ENCODE peak calls at places on chromosomes 5 and 9, in five cellular contexts. One of them, this sample, is unnamed.
A peak's percentile ranks its signal among the peaks of the same experiment; 100 is the strongest.

GRCh38 chr5:72465601-72466563 is 41.3 kb downstream of the ZNF366 start:
- DNase-seq in mesenchymal stem cell: peak; percentile 53
- DNase-seq in neuronal stem cell: no peak
- DNase-seq in mesendoderm: no peak
- DNase-seq in IMR-90: peak; percentile 75
- DNase-seq in this sample: no peak

GRCh38 chr5:172110921-172111873 is 76.8 kb downstream of the STK10 start:
- DNase-seq in mesenchymal stem cell: peak; percentile 83
- DNase-seq in mesendoderm: no peak
- DNase-seq in neuronal stem cell: no peak
- DNase-seq in IMR-90: peak; percentile 56
- DNase-seq in this sample: peak; percentile 46

GRCh38 chr5:157167219-157167621 is 1.2 kb upstream of the GARIN3 start:
- DNase-seq in IMR-90: peak; percentile 63
- DNase-seq in neuronal stem cell: no peak
- DNase-seq in mesenchymal stem cell: peak; percentile 66
- DNase-seq in mesendoderm: peak; percentile 47
- DNase-seq in this sample: no peak

GRCh38 chr5:139856694-139857093 is 61.1 kb downstream of the PSD2 start:
- DNase-seq in neuronal stem cell: no peak
- DNase-seq in mesendoderm: no peak
- DNase-seq in IMR-90: no peak
- DNase-seq in mesenchymal stem cell: no peak
- DNase-seq in this sample: no peak

GRCh38 chr5:79193643-79194042 is 42.3 kb upstream of the JMY start:
- DNase-seq in neuronal stem cell: no peak
- DNase-seq in IMR-90: peak; percentile 16
- DNase-seq in mesendoderm: no peak
- DNase-seq in mesenchymal stem cell: no peak
- DNase-seq in this sample: peak; percentile 89

GRCh38 chr9:68705636-68706578 is 867 bp downstream of the PIP5K1B start:
- DNase-seq in mesendoderm: peak; percentile 52
- DNase-seq in IMR-90: no peak
- DNase-seq in neuronal stem cell: no peak
- DNase-seq in mesenchymal stem cell: peak; percentile 33
- DNase-seq in this sample: no peak

GRCh38 chr9:87606921-87607521 is 109.4 kb downstream of the DAPK1 start:
- DNase-seq in mesenchymal stem cell: peak; percentile 69
- DNase-seq in neuronal stem cell: no peak
- DNase-seq in mesendoderm: no peak
- DNase-seq in IMR-90: peak; percentile 59
- DNase-seq in this sample: peak; percentile 93

GRCh38 chr5:21919417-21920022 is 933.6 kb downstream of the CDH12 start:
- DNase-seq in mesenchymal stem cell: peak; percentile 41
- DNase-seq in IMR-90: peak; percentile 45
- DNase-seq in neuronal stem cell: peak; percentile 20
- DNase-seq in mesendoderm: peak; percentile 61
- DNase-seq in this sample: peak; percentile 51

GRCh38 chr5:16679863-16680262 is 63.1 kb upstream of the RETREG1 start:
- DNase-seq in mesenchymal stem cell: no peak
- DNase-seq in mesendoderm: peak; percentile 57
- DNase-seq in neuronal stem cell: no peak
- DNase-seq in IMR-90: no peak
- DNase-seq in this sample: no peak

GRCh38 chr5:170849374-170849773 is 12.4 kb upstream of the RANBP17 start:
- DNase-seq in IMR-90: no peak
- DNase-seq in neuronal stem cell: no peak
- DNase-seq in mesenchymal stem cell: no peak
- DNase-seq in mesendoderm: peak; percentile 23
- DNase-seq in this sample: no peak

GRCh38 chr9:72977670-72978069 is 24.8 kb upstream of the ALDH1A1 start:
- DNase-seq in neuronal stem cell: no peak
- DNase-seq in mesendoderm: no peak
- DNase-seq in mesenchymal stem cell: no peak
- DNase-seq in IMR-90: no peak
- DNase-seq in this sample: no peak

GRCh38 chr5:68749648-68750047 is 344.2 kb upstream of the SLC30A5 start:
- DNase-seq in mesendoderm: no peak
- DNase-seq in mesenchymal stem cell: no peak
- DNase-seq in neuronal stem cell: no peak
- DNase-seq in IMR-90: no peak
- DNase-seq in this sample: peak; percentile 28

GRCh38 chr5:36928947-36929346 is 52.4 kb downstream of the NIPBL start:
- DNase-seq in mesenchymal stem cell: peak; percentile 32
- DNase-seq in mesendoderm: no peak
- DNase-seq in IMR-90: peak; percentile 86
- DNase-seq in neuronal stem cell: no peak
- DNase-seq in this sample: no peak

GRCh38 chr9:77011973-77012817 is 7.3 kb upstream of the FOXB2 start:
- DNase-seq in neuronal stem cell: peak; percentile 83
- DNase-seq in IMR-90: peak; percentile 29
- DNase-seq in mesenchymal stem cell: peak; percentile 37
- DNase-seq in mesendoderm: peak; percentile 90
- DNase-seq in this sample: peak; percentile 53

GRCh38 chr5:169716287-169716686 is 79.2 kb downstream of the DOCK2 start:
- DNase-seq in neuronal stem cell: no peak
- DNase-seq in mesenchymal stem cell: peak; percentile 44
- DNase-seq in mesendoderm: peak; percentile 22
- DNase-seq in IMR-90: peak; percentile 74
- DNase-seq in this sample: peak; percentile 89

GRCh38 chr5:24135536-24135935 is 509.2 kb downstream of the CDH10 start:
- DNase-seq in neuronal stem cell: no peak
- DNase-seq in IMR-90: no peak
- DNase-seq in mesenchymal stem cell: no peak
- DNase-seq in mesendoderm: peak; percentile 43
- DNase-seq in this sample: peak; percentile 37

GRCh38 chr9:119441338-119441737 is 72.1 kb upstream of the BRINP1 start:
- DNase-seq in neuronal stem cell: no peak
- DNase-seq in mesenchymal stem cell: no peak
- DNase-seq in IMR-90: no peak
- DNase-seq in mesendoderm: no peak
- DNase-seq in this sample: no peak

GRCh38 chr5:170809551-170809950 is 26.0 kb downstream of the GABRP start:
- DNase-seq in mesenchymal stem cell: peak; percentile 71
- DNase-seq in neuronal stem cell: peak; percentile 18
- DNase-seq in mesendoderm: peak; percentile 82
- DNase-seq in IMR-90: peak; percentile 71
- DNase-seq in this sample: peak; percentile 56

GRCh38 chr5:27845248-27845647 is 806.9 kb upstream of the CDH9 start:
- DNase-seq in mesenchymal stem cell: peak; percentile 11
- DNase-seq in IMR-90: no peak
- DNase-seq in neuronal stem cell: no peak
- DNase-seq in mesendoderm: no peak
- DNase-seq in this sample: no peak

GRCh38 chr5:149730620-149731331 is 666 bp downstream of the PPARGC1B start:
- DNase-seq in mesenchymal stem cell: peak; percentile 70
- DNase-seq in mesendoderm: peak; percentile 56
- DNase-seq in neuronal stem cell: peak; percentile 48
- DNase-seq in IMR-90: no peak
- DNase-seq in this sample: peak; percentile 95

GRCh38 chr9:107737987-107738743 is 248.6 kb upstream of the KLF4 start:
- DNase-seq in mesenchymal stem cell: peak; percentile 40
- DNase-seq in mesendoderm: no peak
- DNase-seq in neuronal stem cell: no peak
- DNase-seq in IMR-90: peak; percentile 95
- DNase-seq in this sample: no peak

GRCh38 chr9:9950813-9951212 is 662.0 kb downstream of the PTPRD start:
- DNase-seq in mesenchymal stem cell: no peak
- DNase-seq in neuronal stem cell: no peak
- DNase-seq in IMR-90: peak; percentile 20
- DNase-seq in mesendoderm: no peak
- DNase-seq in this sample: no peak

GRCh38 chr5:9090381-9091026 is 455.4 kb downstream of the SEMA5A start:
- DNase-seq in mesendoderm: no peak
- DNase-seq in IMR-90: no peak
- DNase-seq in neuronal stem cell: no peak
- DNase-seq in mesenchymal stem cell: no peak
- DNase-seq in this sample: no peak

GRCh38 chr5:179679014-179679674 is 1.7 kb downstream of the CBY3 start:
- DNase-seq in neuronal stem cell: peak; percentile 36
- DNase-seq in IMR-90: peak; percentile 40
- DNase-seq in mesenchymal stem cell: no peak
- DNase-seq in mesendoderm: peak; percentile 93
- DNase-seq in this sample: peak; percentile 73

GRCh38 chr9:133759146-133759900 is 21.2 kb upstream of the SARDH start:
- DNase-seq in mesendoderm: no peak
- DNase-seq in mesenchymal stem cell: no peak
- DNase-seq in neuronal stem cell: no peak
- DNase-seq in IMR-90: no peak
- DNase-seq in this sample: no peak

GRCh38 chr9:135701067-135701967 is 668 bp upstream of the KCNT1 start:
- DNase-seq in mesendoderm: no peak
- DNase-seq in mesenchymal stem cell: no peak
- DNase-seq in IMR-90: no peak
- DNase-seq in neuronal stem cell: no peak
- DNase-seq in this sample: no peak

GRCh38 chr9:28093141-28093540 is 519.9 kb upstream of the C9orf72 start:
- DNase-seq in mesenchymal stem cell: no peak
- DNase-seq in neuronal stem cell: no peak
- DNase-seq in IMR-90: no peak
- DNase-seq in mesendoderm: peak; percentile 6
- DNase-seq in this sample: no peak

GRCh38 chr9:72271617-72272478 is 93.2 kb downstream of the ZFAND5 start:
- DNase-seq in mesenchymal stem cell: peak; percentile 60
- DNase-seq in IMR-90: peak; percentile 55
- DNase-seq in neuronal stem cell: peak; percentile 57
- DNase-seq in mesendoderm: peak; percentile 62
- DNase-seq in this sample: peak; percentile 43

GRCh38 chr5:135194573-135195266 is 160.7 kb upstream of the PITX1 start:
- DNase-seq in IMR-90: peak; percentile 46
- DNase-seq in mesenchymal stem cell: peak; percentile 9
- DNase-seq in neuronal stem cell: no peak
- DNase-seq in mesendoderm: no peak
- DNase-seq in this sample: no peak

GRCh38 chr5:134479839-134480238 is 45.6 kb upstream of the JADE2 start:
- DNase-seq in mesenchymal stem cell: no peak
- DNase-seq in neuronal stem cell: no peak
- DNase-seq in IMR-90: no peak
- DNase-seq in mesendoderm: no peak
- DNase-seq in this sample: no peak

GRCh38 chr5:131381792-131382191 is 117.9 kb downstream of the CDC42SE2 start:
- DNase-seq in IMR-90: no peak
- DNase-seq in mesendoderm: no peak
- DNase-seq in mesenchymal stem cell: no peak
- DNase-seq in neuronal stem cell: no peak
- DNase-seq in this sample: no peak

GRCh38 chr5:131379723-131380122 is 115.9 kb downstream of the CDC42SE2 start:
- DNase-seq in neuronal stem cell: no peak
- DNase-seq in IMR-90: peak; percentile 79
- DNase-seq in mesendoderm: no peak
- DNase-seq in mesenchymal stem cell: peak; percentile 95
- DNase-seq in this sample: no peak

GRCh38 chr5:131382407-131383395 is 118.8 kb downstream of the CDC42SE2 start:
- DNase-seq in neuronal stem cell: peak; percentile 8
- DNase-seq in IMR-90: peak; percentile 58
- DNase-seq in mesendoderm: peak; percentile 95
- DNase-seq in mesenchymal stem cell: peak; percentile 74
- DNase-seq in this sample: peak; percentile 43

GRCh38 chr5:131379071-131379538 is 115.3 kb downstream of the CDC42SE2 start:
- DNase-seq in IMR-90: peak; percentile 18
- DNase-seq in mesendoderm: no peak
- DNase-seq in mesenchymal stem cell: peak; percentile 59
- DNase-seq in neuronal stem cell: no peak
- DNase-seq in this sample: no peak

GRCh38 chr5:131381011-131381410 is 117.2 kb downstream of the CDC42SE2 start:
- DNase-seq in mesendoderm: no peak
- DNase-seq in mesenchymal stem cell: peak; percentile 51
- DNase-seq in neuronal stem cell: no peak
- DNase-seq in IMR-90: peak; percentile 25
- DNase-seq in this sample: peak; percentile 30
- H3K23ac ChIP-seq in mesendoderm: no peak overlapping the region
- H3K23ac ChIP-seq in mesenchymal stem cell: no peak overlapping the region
- H3K23ac ChIP-seq in neuronal stem cell: no peak overlapping the region
- H3K23ac ChIP-seq in IMR-90: no peak overlapping the region
- H3K23ac ChIP-seq in this sample: no peak overlapping the region

GRCh38 chr5:74442466-74442865 is 198.1 kb downstream of the ENC1 start:
- DNase-seq in mesendoderm: peak; percentile 87
- DNase-seq in IMR-90: no peak
- DNase-seq in mesenchymal stem cell: no peak
- DNase-seq in neuronal stem cell: no peak
- DNase-seq in this sample: peak; percentile 96

GRCh38 chr5:74441616-74442015 is 198.9 kb downstream of the ENC1 start:
- DNase-seq in neuronal stem cell: no peak
- DNase-seq in IMR-90: no peak
- DNase-seq in mesenchymal stem cell: no peak
- DNase-seq in mesendoderm: no peak
- DNase-seq in this sample: no peak

GRCh38 chr5:74446673-74447337 is 193.7 kb downstream of the ENC1 start:
- DNase-seq in neuronal stem cell: no peak
- DNase-seq in IMR-90: no peak
- DNase-seq in mesendoderm: no peak
- DNase-seq in mesenchymal stem cell: no peak
- DNase-seq in this sample: no peak
- H3K23ac ChIP-seq in neuronal stem cell: no peak overlapping the region
- H3K23ac ChIP-seq in IMR-90: no peak overlapping the region
- H3K23ac ChIP-seq in mesendoderm: no peak overlapping the region
- H3K23ac ChIP-seq in mesenchymal stem cell: no peak overlapping the region
- H3K23ac ChIP-seq in this sample: no peak overlapping the region

DNA sequence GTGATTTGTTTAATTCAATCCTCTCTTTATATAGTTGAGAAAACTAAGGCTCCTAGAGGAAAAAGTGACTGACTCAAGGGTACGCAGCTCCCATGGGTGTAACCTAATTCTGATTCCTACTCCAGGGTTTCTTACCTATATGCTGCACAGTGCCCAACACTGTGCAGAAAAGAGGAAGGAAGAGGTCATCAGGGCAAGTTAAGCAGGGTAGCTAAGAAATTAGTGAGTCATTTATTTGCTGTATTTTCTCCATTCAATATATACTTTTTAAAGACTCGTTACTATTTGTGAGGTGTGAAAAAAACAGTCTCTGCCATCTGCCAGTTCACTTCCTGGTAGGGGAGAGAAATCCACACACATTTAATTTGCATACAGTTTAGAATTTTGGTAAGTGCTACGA is 60.1 kb upstream of the TLR4 start:
- DNase-seq in IMR-90: no peak
- DNase-seq in mesenchymal stem cell: no peak
- DNase-seq in neuronal stem cell: no peak
- DNase-seq in mesendoderm: no peak
- DNase-seq in this sample: no peak
- H3K23ac ChIP-seq in IMR-90: no peak overlapping the region
- H3K23ac ChIP-seq in mesenchymal stem cell: no peak overlapping the region
- H3K23ac ChIP-seq in neuronal stem cell: no peak overlapping the region
- H3K23ac ChIP-seq in mesendoderm: no peak overlapping the region
- H3K23ac ChIP-seq in this sample: no peak overlapping the region

GRCh38 chr5:15290953-15291352 is 209.0 kb upstream of the FBXL7 start:
- DNase-seq in IMR-90: no peak
- DNase-seq in mesenchymal stem cell: no peak
- DNase-seq in mesendoderm: peak; percentile 27
- DNase-seq in neuronal stem cell: no peak
- DNase-seq in this sample: peak; percentile 12

GRCh38 chr5:15286659-15287058 is 213.3 kb upstream of the FBXL7 start:
- DNase-seq in mesenchymal stem cell: no peak
- DNase-seq in mesendoderm: peak; percentile 57
- DNase-seq in IMR-90: no peak
- DNase-seq in neuronal stem cell: no peak
- DNase-seq in this sample: no peak

GRCh38 chr5:15285901-15286583 is 213.9 kb upstream of the FBXL7 start:
- DNase-seq in mesenchymal stem cell: peak; percentile 59
- DNase-seq in mesendoderm: no peak
- DNase-seq in IMR-90: peak; percentile 85
- DNase-seq in neuronal stem cell: no peak
- DNase-seq in this sample: no peak
- H3K23ac ChIP-seq in mesenchymal stem cell: no peak overlapping the region
- H3K23ac ChIP-seq in mesendoderm: no peak overlapping the region
- H3K23ac ChIP-seq in IMR-90: no peak overlapping the region
- H3K23ac ChIP-seq in neuronal stem cell: no peak overlapping the region
- H3K23ac ChIP-seq in this sample: no peak overlapping the region